ENCODE peak calls at places on chromosomes 16 and 17, in six cellular contexts. D is ovary, Z is kidney epithelial cell, M is epithelial cell of proximal tubule, A is cardiac fibroblast, U is hepatocyte. S is an unnamed sample.

GRCh38 chr16:86772671-86773338 is 194.5 kb downstream of the FOXL1 start:
- DNase-seq in U (no peak), A (peak), M (no peak), D (no peak), Z (peak), S (peak)

GRCh38 chr17:27519550-27519949 is 63.3 kb downstream of the KSR1 start:
- DNase-seq in M (no peak), D (no peak), Z (no peak), A (no peak), U (no peak), S (no peak)

GRCh38 chr16:71894229-71894920 is 956 bp upstream of the IST1 start:
- DNase-seq in U (peak), D (peak), Z (no peak), M (peak), A (peak), S (peak)

GRCh38 chr17:27379863-27380533 is 76.2 kb upstream of the KSR1 start:
- DNase-seq in Z (no peak), D (peak), A (peak), U (peak), M (no peak), S (peak)

GRCh38 chr17:69485901-69486643 is 71.6 kb downstream of the MAP2K6 start:
- DNase-seq in U (no peak), M (no peak), D (no peak), Z (no peak), A (peak), S (peak)

GRCh38 chr16:58265480-58266052 is 29.3 kb downstream of the PRSS54 start:
- DNase-seq in Z (no peak), U (no peak), A (no peak), M (no peak), D (no peak), S (no peak)

GRCh38 chr17:82786427-82786826 is 34.6 kb downstream of the TBCD start:
- DNase-seq in A (no peak), D (no peak), Z (no peak), M (no peak), U (no peak), S (no peak)

GRCh38 chr16:17470871-17471744 is at the start of gene XYLT1:
- DNase-seq in Z (peak), A (peak), U (peak), D (peak), M (no peak), S (peak)

GRCh38 chr16:70254095-70254964 is 2.6 kb upstream of the EXOSC6 start:
- DNase-seq in M (no peak), Z (no peak), A (no peak), D (no peak), U (no peak), S (peak)

GRCh38 chr16:49827806-49828428 is 28.0 kb downstream of the ZNF423 start:
- DNase-seq in A (peak), M (no peak), Z (no peak), U (no peak), D (peak), S (no peak)

GRCh38 chr17:33520404-33521032 is 227.4 kb upstream of the ASIC2 start:
- DNase-seq in M (no peak), A (peak), U (peak), Z (no peak), D (peak), S (no peak)

GRCh38 chr17:44082206-44082605 is 11.7 kb downstream of the G6PC3 start:
- DNase-seq in D (no peak), U (no peak), M (no peak), A (no peak), Z (no peak), S (no peak)

GRCh38 chr17:44081681-44082080 is 11.1 kb downstream of the G6PC3 start:
- DNase-seq in Z (no peak), A (peak), U (no peak), D (no peak), M (no peak), S (no peak)

GRCh38 chr17:44083250-44083849 is 12.8 kb downstream of the G6PC3 start:
- DNase-seq in M (no peak), Z (no peak), D (no peak), A (no peak), U (no peak), S (no peak)

GRCh38 chr17:44084921-44085320 is 14.4 kb downstream of the G6PC3 start:
- DNase-seq in A (no peak), M (no peak), U (no peak), D (no peak), Z (no peak), S (no peak)

DNA sequence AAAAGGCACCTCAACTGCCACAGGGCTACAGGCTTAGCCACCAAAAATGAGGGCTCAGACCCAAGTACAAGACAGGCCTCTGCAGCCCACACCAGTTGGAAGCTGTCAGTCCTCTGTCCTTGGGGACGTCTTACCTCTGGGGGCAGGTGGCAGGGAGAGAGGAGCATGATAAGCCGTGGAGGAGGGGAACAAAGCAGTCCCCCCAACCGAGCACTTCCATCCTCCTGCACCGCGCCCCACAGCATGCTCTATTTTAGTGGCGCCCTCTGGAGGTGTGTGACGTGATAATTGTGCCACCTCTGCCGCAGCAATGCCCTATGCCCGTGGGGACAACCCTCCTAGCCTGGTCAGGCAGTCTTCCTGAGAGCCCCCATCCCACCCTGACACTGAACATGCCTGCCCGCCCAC is 13.6 kb downstream of the G6PC3 start:
- DNase-seq in M (no peak), Z (no peak), A (no peak), U (no peak), D (no peak), S (no peak)
- TF ChIP-seq CTCF in M (peak), Z (peak), A (peak), U (peak), D (no peak), S (peak)

DNA sequence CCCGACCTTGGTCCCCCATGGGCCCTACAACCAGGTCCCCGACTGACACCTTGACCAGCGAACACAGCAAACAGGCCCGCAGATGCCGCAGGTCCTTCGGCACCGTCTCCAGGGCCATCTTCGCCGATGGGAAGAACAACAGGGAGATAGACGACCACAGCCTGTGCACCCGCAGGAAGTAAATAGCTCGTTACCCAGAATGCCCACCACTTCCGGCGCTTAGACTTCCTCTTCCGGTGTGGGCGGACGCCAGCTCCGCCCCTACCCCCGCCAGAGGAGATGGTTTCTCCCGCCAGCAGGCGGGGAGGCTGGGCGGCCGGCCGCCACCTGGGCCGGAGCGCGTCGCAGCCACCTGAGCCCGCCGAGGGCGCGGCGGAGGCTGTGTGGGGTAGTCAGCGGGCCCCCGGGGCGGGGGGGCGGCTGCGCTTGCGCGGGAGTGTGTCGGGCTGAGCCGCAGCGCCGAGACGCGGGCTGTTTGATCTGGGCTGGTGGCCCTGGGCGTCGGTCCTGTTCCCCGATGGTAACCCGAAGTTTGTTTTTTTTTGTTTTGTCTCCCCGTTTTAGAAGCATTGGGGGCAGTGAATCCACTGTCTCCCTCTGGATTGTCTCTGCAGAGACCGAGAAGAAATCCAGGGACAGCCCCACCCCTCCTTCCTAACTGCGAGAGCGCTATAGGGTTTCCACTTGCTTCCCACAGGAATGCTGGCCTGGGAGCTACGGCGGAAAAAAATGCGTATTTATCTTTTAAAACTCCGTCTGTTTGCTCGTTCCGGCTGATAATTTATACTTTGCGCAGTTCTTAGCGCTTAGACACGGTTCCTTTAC is at the start of gene SUPT4H1:
- DNase-seq in D (peak), Z (peak), U (peak), M (peak), A (peak), S (peak)
- H3K4me3 ChIP-seq in D (peak), Z (peak), U (peak), M (peak), A (peak), S (peak)

GRCh38 chr16:63458842-63459241 is 1422.6 kb upstream of the CDH8 start:
- DNase-seq in Z (no peak), A (no peak), M (no peak), D (no peak), U (no peak), S (no peak)

GRCh38 chr16:63457869-63458268 is 1421.6 kb upstream of the CDH8 start:
- DNase-seq in Z (no peak), M (no peak), U (no peak), A (no peak), D (no peak), S (no peak)

GRCh38 chr16:63461248-63461841 is 1425.1 kb upstream of the CDH8 start:
- DNase-seq in D (peak), U (peak), M (no peak), Z (peak), A (peak), S (peak)
- TF ChIP-seq CTCF in D (no peak), U (peak), M (peak), Z (peak), A (peak), S (peak)

GRCh38 chr16:56356276-56357241 is 68.8 kb downstream of the AMFR start:
- DNase-seq in Z (peak), D (peak), A (peak), M (no peak), U (peak), S (peak)
- H3K4me3 ChIP-seq in Z (peak), D (peak), A (peak), M (peak), U (peak), S (peak)

GRCh38 chr16:65684230-65684629 is 562.4 kb upstream of the CDH11 start:
- DNase-seq in Z (no peak), U (no peak), M (no peak), A (no peak), D (no peak), S (no peak)
- TF ChIP-seq CTCF in Z (peak), U (no peak), M (peak), A (peak), D (no peak), S (peak)

GRCh38 chr17:50420419-50421112 is 5.5 kb upstream of the ACSF2 start:
- DNase-seq in A (peak), M (no peak), D (no peak), Z (no peak), U (no peak), S (no peak)
- H3K4me3 ChIP-seq in A (no peak), M (no peak), D (no peak), Z (no peak), U (no peak), S (no peak)

DNA sequence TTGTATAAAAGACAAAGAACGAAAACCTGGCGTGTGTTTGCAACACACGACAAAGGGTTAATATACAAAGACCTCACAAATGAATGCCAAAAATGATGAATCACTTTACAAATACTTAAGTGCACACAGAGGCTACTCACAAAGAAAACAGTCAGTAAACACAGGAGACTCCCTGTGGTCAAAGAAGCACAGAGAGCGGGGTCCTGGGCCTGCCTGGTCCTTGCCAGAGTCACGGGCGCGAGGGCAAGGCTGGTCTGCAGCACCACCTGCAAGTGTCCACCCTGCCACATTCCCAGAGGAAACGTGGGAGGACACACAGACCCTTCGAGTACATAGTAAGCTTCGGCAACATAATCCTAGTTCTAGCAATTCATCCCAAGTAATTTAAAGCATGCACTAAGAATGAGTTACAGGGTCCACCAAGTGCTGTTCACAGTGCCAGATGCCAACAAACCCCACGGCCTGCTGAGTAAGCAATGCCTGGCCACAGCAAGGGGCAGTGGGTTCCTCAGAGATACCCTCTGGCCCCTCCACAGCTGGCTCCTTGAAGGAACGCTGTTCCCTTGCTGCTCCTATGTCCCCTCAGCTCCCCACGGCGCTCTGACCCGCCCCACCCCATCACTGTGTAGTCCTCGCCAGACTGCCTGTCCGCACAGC is 24.6 kb upstream of the FAAP100 start:
- DNase-seq in Z (no peak), U (no peak), A (peak), M (no peak), D (no peak), S (peak)
- TF ChIP-seq CTCF in Z (peak), U (no peak), A (no peak), M (no peak), D (no peak), S (no peak)

S was measured in astrocyte of the spinal cord.